ENCODE peak calls at places on chromosomes 12 and 14, in seven cellular contexts. S is NCI-H2029; K is activated T-helper 1 cell treated with anti-CD3 and anti-CD28 coated beads, Interleukin-12 subunit alpha, Interleukin-12 subunit beta, Interleukin-2, Interleukin-4 antibody, amounts not matched to agents 30 ng/mL and 10 ng/mL and 1 ng/mL, durations not matched to agents 14 hours and 24 hours and 36 hours; C is globus pallidus; N is A172; P is NAMALWA; D is caudate nucleus. H is an unnamed sample.

GRCh38 chr12:15892645-15893259 is 10.6 kb downstream of the STRAP start:
- DNase-seq in S (no peak), K (no peak), C (no peak), N (no peak), P (no peak), D (no peak), H (no peak)

GRCh38 chr12:43315961-43316360 is 236.0 kb downstream of the ADAMTS20 start:
- DNase-seq in S (no peak), K (no peak), C (no peak), N (no peak), P (no peak), D (no peak), H (no peak)

GRCh38 chr14:56331815-56332214 is 213.6 kb downstream of the PELI2 start:
- DNase-seq in S (peak), K (no peak), C (no peak), N (no peak), P (no peak), D (no peak), H (no peak)

GRCh38 chr14:22630486-22630885 is 13.7 kb downstream of the OR6J1 start:
- DNase-seq in S (no peak), K (no peak), C (no peak), N (no peak), P (no peak), D (no peak), H (no peak)

GRCh38 chr12:40854669-40855068 is 162.4 kb downstream of the CNTN1 start:
- DNase-seq in S (no peak), K (no peak), C (no peak), N (no peak), P (no peak), D (no peak), H (no peak)

GRCh38 chr12:18683603-18684002 is 54.2 kb downstream of the PLCZ1 start:
- DNase-seq in S (no peak), K (no peak), C (no peak), N (peak), P (no peak), D (no peak), H (no peak)

GRCh38 chr14:91395998-91396660 is 21.5 kb downstream of the CCDC88C start:
- DNase-seq in S (no peak), K (no peak), C (no peak), N (no peak), P (no peak), D (no peak), H (no peak)

GRCh38 chr14:89618309-89618708 is 201.3 kb upstream of the FOXN3 start:
- DNase-seq in S (no peak), K (no peak), C (peak), N (no peak), P (peak), D (no peak), H (no peak)

GRCh38 chr12:27158322-27158721 is 75.9 kb upstream of the C12orf71 start:
- DNase-seq in S (no peak), K (no peak), C (peak), N (no peak), P (no peak), D (no peak), H (no peak)

GRCh38 chr12:52041695-52042123 is 9.5 kb upstream of the NR4A1 start:
- DNase-seq in S (no peak), K (no peak), C (no peak), N (no peak), P (peak), D (no peak), H (no peak)

GRCh38 chr12:4111010-4111409 is 162.6 kb upstream of the CCND2 start:
- DNase-seq in S (no peak), K (no peak), C (no peak), N (no peak), P (no peak), D (no peak), H (no peak)

GRCh38 chr14:95156153-95156764 is 1.1 kb downstream of the DICER1 start:
- DNase-seq in S (no peak), K (no peak), C (no peak), N (no peak), P (peak), D (no peak), H (no peak)

GRCh38 chr12:29547151-29547561 is 49.7 kb upstream of the OVCH1 start:
- DNase-seq in S (no peak), K (no peak), C (no peak), N (peak), P (no peak), D (no peak), H (no peak)

H was measured in nucleus accumbens.